ENCODE peak calls at places on chromosomes 4 and X, in eight cellular contexts. One of them, this sample, is unnamed.

GRCh38 chrX:84956304-84956703 is 47.4 kb upstream of the APOOL start:
- DNase-seq in left colon: no peak
- DNase-seq in C1 segment of cervical spinal cord: no peak
- DNase-seq in CMK: no peak
- DNase-seq in mesendoderm: peak; percentile 41
- DNase-seq in EH: no peak
- DNase-seq in left ventricle myocardium inferior: no peak
- DNase-seq in tibial artery: no peak
- DNase-seq in this sample: no peak

GRCh38 chrX:25015486-25016360 is at the start of gene ARX:
- DNase-seq in EH: peak; percentile 46
- DNase-seq in tibial artery: peak; percentile 20
- DNase-seq in left colon: peak; percentile 55
- DNase-seq in C1 segment of cervical spinal cord: peak; percentile 7
- DNase-seq in left ventricle myocardium inferior: peak; percentile 25
- DNase-seq in mesendoderm: peak; percentile 89
- DNase-seq in CMK: no peak
- DNase-seq in this sample: no peak

GRCh38 chrX:130108647-130109428 is 1.5 kb downstream of the ELF4 start:
- DNase-seq in CMK: no peak
- DNase-seq in C1 segment of cervical spinal cord: no peak
- DNase-seq in left colon: peak; percentile 66
- DNase-seq in EH: peak; percentile 53
- DNase-seq in left ventricle myocardium inferior: peak; percentile 39
- DNase-seq in tibial artery: peak; percentile 51
- DNase-seq in mesendoderm: peak; percentile 62
- DNase-seq in this sample: peak; percentile 64

GRCh38 chr4:41024556-41025491 is 189.5 kb downstream of the APBB2 start:
- DNase-seq in EH: no peak
- DNase-seq in mesendoderm: peak; percentile 64
- DNase-seq in left ventricle myocardium inferior: no peak
- DNase-seq in C1 segment of cervical spinal cord: no peak
- DNase-seq in left colon: no peak
- DNase-seq in tibial artery: no peak
- DNase-seq in CMK: no peak
- DNase-seq in this sample: no peak

GRCh38 chrX:24260827-24261550 is 52.9 kb downstream of the SUPT20HL2 start:
- DNase-seq in left colon: peak; percentile 32
- DNase-seq in EH: peak; percentile 41
- DNase-seq in mesendoderm: no peak
- DNase-seq in left ventricle myocardium inferior: no peak
- DNase-seq in C1 segment of cervical spinal cord: no peak
- DNase-seq in tibial artery: peak; percentile 54
- DNase-seq in CMK: peak; percentile 4
- DNase-seq in this sample: no peak

GRCh38 chr4:37737456-37737855 is 51.3 kb upstream of the RELL1 start:
- DNase-seq in EH: peak; percentile 58
- DNase-seq in mesendoderm: no peak
- DNase-seq in tibial artery: no peak
- DNase-seq in left colon: no peak
- DNase-seq in C1 segment of cervical spinal cord: no peak
- DNase-seq in CMK: no peak
- DNase-seq in left ventricle myocardium inferior: no peak
- DNase-seq in this sample: no peak

GRCh38 chrX:72107320-72107719 is 24.4 kb downstream of the RTL5 start:
- DNase-seq in CMK: no peak
- DNase-seq in mesendoderm: peak; percentile 78
- DNase-seq in left ventricle myocardium inferior: no peak
- DNase-seq in C1 segment of cervical spinal cord: no peak
- DNase-seq in tibial artery: no peak
- DNase-seq in EH: peak; percentile 76
- DNase-seq in left colon: no peak
- DNase-seq in this sample: no peak

GRCh38 chrX:79259073-79259689 is 108.0 kb downstream of the ITM2A start:
- DNase-seq in CMK: peak; percentile 60
- DNase-seq in EH: no peak
- DNase-seq in left ventricle myocardium inferior: no peak
- DNase-seq in left colon: no peak
- DNase-seq in mesendoderm: no peak
- DNase-seq in tibial artery: no peak
- DNase-seq in C1 segment of cervical spinal cord: no peak
- DNase-seq in this sample: peak; percentile 25

GRCh38 chr4:127975121-127975770 is 10.0 kb downstream of the ABHD18 start:
- DNase-seq in tibial artery: no peak
- DNase-seq in C1 segment of cervical spinal cord: no peak
- DNase-seq in EH: no peak
- DNase-seq in CMK: no peak
- DNase-seq in left ventricle myocardium inferior: no peak
- DNase-seq in mesendoderm: no peak
- DNase-seq in left colon: no peak
- DNase-seq in this sample: no peak

GRCh38 chrX:133297284-133297683 is 79.1 kb upstream of the TFDP3 start:
- DNase-seq in tibial artery: no peak
- DNase-seq in mesendoderm: no peak
- DNase-seq in CMK: no peak
- DNase-seq in C1 segment of cervical spinal cord: no peak
- DNase-seq in left ventricle myocardium inferior: no peak
- DNase-seq in EH: peak; percentile 64
- DNase-seq in left colon: no peak
- DNase-seq in this sample: no peak

GRCh38 chr4:141132689-141133145 is 552 bp downstream of the RNF150 start:
- DNase-seq in mesendoderm: peak; percentile 54
- DNase-seq in left ventricle myocardium inferior: peak; percentile 59
- DNase-seq in C1 segment of cervical spinal cord: peak; percentile 52
- DNase-seq in CMK: no peak
- DNase-seq in left colon: peak; percentile 11
- DNase-seq in tibial artery: no peak
- DNase-seq in EH: peak; percentile 66
- DNase-seq in this sample: peak; percentile 52

GRCh38 chrX:73683236-73683859 is 120.4 kb downstream of the CHIC1 start:
- DNase-seq in EH: peak; percentile 7
- DNase-seq in tibial artery: no peak
- DNase-seq in mesendoderm: no peak
- DNase-seq in left ventricle myocardium inferior: no peak
- DNase-seq in C1 segment of cervical spinal cord: no peak
- DNase-seq in left colon: no peak
- DNase-seq in CMK: no peak
- DNase-seq in this sample: no peak